ENCODE peak calls at places on chromosomes 2 and 18, in five cellular contexts. N is GM04503, W is hepatocyte, G is H7, V is renal cortical epithelial cell. T is an unnamed sample.

GRCh38 chr2:64952896-64953482 is 36.2 kb upstream of the SLC1A4 start:
- DNase-seq in N (no peak), W (no peak), G (no peak), V (peak; percentile 80), T (no peak)

GRCh38 chr2:64514018-64514417 is 10.1 kb upstream of the AFTPH start:
- DNase-seq in N (no peak), W (no peak), G (no peak), V (peak; percentile 36), T (no peak)

GRCh38 chr2:223549215-223549614 is 52.9 kb downstream of the SCG2 start:
- DNase-seq in N (peak; percentile 87), W (peak; percentile 42), G (no peak), V (peak; percentile 85), T (peak; percentile 73)

GRCh38 chr2:68921646-68922045 is 31.0 kb downstream of the GKN2 start:
- DNase-seq in N (no peak), W (no peak), G (no peak), V (peak; percentile 81), T (no peak)

GRCh38 chr2:225428360-225428759 is 28.9 kb downstream of the NYAP2 start:
- DNase-seq in N (no peak), W (no peak), G (no peak), V (no peak), T (no peak)

GRCh38 chr18:44198296-44199284 is 482.1 kb upstream of the SETBP1 start:
- DNase-seq in N (no peak), W (peak; percentile 16), G (no peak), V (no peak), T (no peak)

GRCh38 chr18:24000613-24001490 is 13.7 kb upstream of the TTC39C start:
- DNase-seq in N (no peak), W (no peak), G (no peak), V (no peak), T (no peak)

GRCh38 chr18:76354348-76354747 is 140.7 kb downstream of the ZNF516 start:
- DNase-seq in N (peak; percentile 30), W (no peak), G (no peak), V (peak; percentile 32), T (no peak)

T was measured in HT-29.